ENCODE peak calls at places on chromosomes 4 and X, in five cellular contexts. Y is B cell, C is IMR-90, P is MM.1S, R is bronchial epithelial cell. T is an unnamed sample.

GRCh38 chr4:151865327-151865726 is 104.5 kb upstream of the GATB start:
- DNase-seq in Y (no peak), C (no peak), P (no peak), R (no peak), T (no peak)

GRCh38 chrX:103806862-103807474 is 25.1 kb downstream of the RAB9B start:
- DNase-seq in Y (no peak), C (no peak), P (no peak), R (no peak), T (no peak)

GRCh38 chrX:68163446-68163845 is 269.8 kb downstream of the OPHN1 start:
- DNase-seq in Y (no peak), C (peak), P (peak), R (peak), T (no peak)

GRCh38 chr4:128600410-128600809 is 209.1 kb upstream of the JADE1 start:
- DNase-seq in Y (no peak), C (peak), P (no peak), R (peak), T (no peak)

GRCh38 chrX:11334165-11334564 is 41.0 kb downstream of the AMELX start:
- DNase-seq in Y (no peak), C (peak), P (peak), R (peak), T (no peak)

GRCh38 chrX:140822184-140822583 is 112.6 kb downstream of the LINC00632 start:
- DNase-seq in Y (no peak), C (no peak), P (peak), R (no peak), T (no peak)

GRCh38 chr4:185305979-185306442 is 89.7 kb downstream of the LRP2BP start:
- DNase-seq in Y (no peak), C (peak), P (no peak), R (peak), T (no peak)

GRCh38 chr4:111937368-111937767 is 207.9 kb upstream of the FAM241A start:
- DNase-seq in Y (peak), C (peak), P (peak), R (peak), T (no peak)

GRCh38 chr4:26194764-26195163 is 126.0 kb upstream of the RBPJ start:
- DNase-seq in Y (no peak), C (no peak), P (no peak), R (no peak), T (no peak)

GRCh38 chr4:2714071-2714770 is 41.9 kb downstream of the TNIP2 start:
- DNase-seq in Y (no peak), C (peak), P (no peak), R (peak), T (no peak)

GRCh38 chr4:173538148-173538902 is 8.3 kb upstream of the HAND2 start:
- DNase-seq in Y (no peak), C (no peak), P (peak), R (no peak), T (no peak)

GRCh38 chrX:17411189-17411588 is 36.2 kb downstream of the NHS start:
- DNase-seq in Y (no peak), C (no peak), P (no peak), R (no peak), T (no peak)

GRCh38 chrX:154592505-154592904 is 7.6 kb downstream of the CTAG1A start:
- DNase-seq in Y (no peak), C (no peak), P (no peak), R (no peak), T (peak)

GRCh38 chr4:5924466-5925125 is 31.7 kb upstream of the CRMP1 start:
- DNase-seq in Y (no peak), C (no peak), P (no peak), R (no peak), T (no peak)

GRCh38 chr4:152673489-152673888 is 6.3 kb downstream of the TMEM154 start:
- DNase-seq in Y (no peak), C (no peak), P (no peak), R (peak), T (no peak)

GRCh38 chrX:27548624-27549023 is 41.5 kb upstream of the DCAF8L2 start:
- DNase-seq in Y (no peak), C (no peak), P (no peak), R (no peak), T (no peak)

GRCh38 chrX:53159184-53159583 is 65.2 kb downstream of the KANTR start:
- DNase-seq in Y (no peak), C (no peak), P (no peak), R (no peak), T (no peak)

GRCh38 chr4:3406431-3406830 is 35.3 kb upstream of the HGFAC start:
- DNase-seq in Y (no peak), C (no peak), P (no peak), R (no peak), T (peak)

GRCh38 chr4:139530833-139531427 is 25.1 kb downstream of the SETD7 start:
- DNase-seq in Y (peak), C (no peak), P (peak), R (peak), T (no peak)

GRCh38 chrX:13876652-13877051 is 59.8 kb upstream of the GPM6B start:
- DNase-seq in Y (no peak), C (peak), P (no peak), R (peak), T (no peak)

GRCh38 chr4:3082915-3083515 is 8.5 kb downstream of the HTT start:
- DNase-seq in Y (no peak), C (no peak), P (no peak), R (no peak), T (no peak)

GRCh38 chrX:1480082-1480785 is 27.5 kb upstream of the ASMTL start:
- DNase-seq in Y (no peak), C (no peak), P (no peak), R (no peak), T (no peak)

GRCh38 chr4:116217781-116218180 is 867.6 kb downstream of the TRAM1L1 start:
- DNase-seq in Y (no peak), C (no peak), P (no peak), R (peak), T (no peak)

GRCh38 chr4:124666496-124666895 is 46.0 kb downstream of the ANKRD50 start:
- DNase-seq in Y (no peak), C (no peak), P (no peak), R (no peak), T (no peak)

GRCh38 chr4:78297075-78297815 is 240.1 kb downstream of the FRAS1 start:
- DNase-seq in Y (no peak), C (peak), P (peak), R (no peak), T (no peak)

GRCh38 chrX:22800360-22800759 is 199.4 kb upstream of the DDX53 start:
- DNase-seq in Y (no peak), C (peak), P (no peak), R (peak), T (no peak)

GRCh38 chrX:51893931-51894696 is 691 bp downstream of the MAGED1 start:
- DNase-seq in Y (peak), C (peak), P (peak), R (no peak), T (peak)

GRCh38 chr4:79049840-79050520 is 110.7 kb upstream of the PAQR3 start:
- DNase-seq in Y (no peak), C (no peak), P (no peak), R (no peak), T (peak)

GRCh38 chr4:7649411-7649740 is 214.6 kb upstream of the PSAPL1 start:
- DNase-seq in Y (no peak), C (no peak), P (no peak), R (no peak), T (no peak)

DNA sequence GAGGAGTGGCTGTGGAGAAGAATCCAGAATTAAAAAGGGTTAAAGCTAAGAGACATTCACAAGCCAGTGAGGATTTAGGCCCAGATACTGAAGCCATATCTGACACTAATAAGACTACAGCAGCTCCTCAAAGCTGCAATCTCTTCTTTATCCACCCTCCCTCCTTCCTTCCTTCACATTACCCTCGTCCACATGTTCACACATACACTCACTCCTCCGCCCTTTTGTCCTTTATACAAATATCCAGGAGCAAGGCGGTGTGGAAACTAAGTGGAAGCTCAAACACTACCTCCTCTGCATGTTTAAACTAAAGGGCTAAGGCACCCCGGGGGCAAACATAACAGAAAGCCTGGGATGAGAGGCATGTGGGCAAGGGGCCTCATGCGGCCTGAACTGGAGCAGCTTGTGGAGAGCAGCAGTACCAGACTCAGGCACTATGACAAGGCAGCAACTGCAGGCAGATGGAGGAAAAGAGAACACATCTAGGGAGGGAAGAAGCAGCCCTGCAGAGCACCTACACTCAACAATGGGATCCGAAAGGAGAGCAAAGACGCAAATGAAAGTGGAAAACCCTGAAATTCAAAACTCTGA is 9.4 kb downstream of the MAB21L2 start:
- DNase-seq in Y (no peak), C (no peak), P (no peak), R (no peak), T (no peak)
- TF ChIP-seq CTCF in Y (no peak), C (no peak), P (no peak), R (no peak), T (peak)

DNA sequence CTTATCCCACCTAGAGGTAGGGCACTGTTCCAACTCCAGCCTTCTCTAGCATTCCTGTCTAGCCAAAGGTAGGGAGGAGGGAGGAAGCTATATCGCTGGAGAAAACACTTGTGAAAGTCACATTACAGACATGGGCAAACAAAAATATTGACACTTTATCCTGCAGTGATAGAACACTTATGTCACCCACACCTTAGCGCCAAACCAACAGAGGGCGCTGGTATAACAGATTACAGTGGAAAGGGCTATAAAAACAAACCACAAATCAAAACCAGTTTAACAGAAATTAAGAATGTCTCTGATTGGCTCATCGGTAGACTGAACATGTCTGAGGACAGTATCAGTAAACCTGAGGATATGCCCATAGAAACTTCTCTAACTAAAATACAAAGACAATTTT is 451.3 kb downstream of the TLL1 start:
- DNase-seq in Y (no peak), C (no peak), P (peak), R (peak), T (no peak)
- TF ChIP-seq CTCF in Y (no peak), C (no peak), P (peak), R (peak), T (peak)

GRCh38 chrX:115268421-115268820 is 21.1 kb upstream of the LUZP4 start:
- DNase-seq in Y (no peak), C (peak), P (no peak), R (peak), T (no peak)
- TF ChIP-seq CTCF in Y (no peak), C (peak), P (peak), R (no peak), T (peak)

GRCh38 chr4:105679186-105679585 is 29.3 kb downstream of the INTS12 start:
- DNase-seq in Y (no peak), C (no peak), P (no peak), R (peak), T (no peak)
- TF ChIP-seq CTCF in Y (no peak), C (no peak), P (no peak), R (no peak), T (no peak)

DNA sequence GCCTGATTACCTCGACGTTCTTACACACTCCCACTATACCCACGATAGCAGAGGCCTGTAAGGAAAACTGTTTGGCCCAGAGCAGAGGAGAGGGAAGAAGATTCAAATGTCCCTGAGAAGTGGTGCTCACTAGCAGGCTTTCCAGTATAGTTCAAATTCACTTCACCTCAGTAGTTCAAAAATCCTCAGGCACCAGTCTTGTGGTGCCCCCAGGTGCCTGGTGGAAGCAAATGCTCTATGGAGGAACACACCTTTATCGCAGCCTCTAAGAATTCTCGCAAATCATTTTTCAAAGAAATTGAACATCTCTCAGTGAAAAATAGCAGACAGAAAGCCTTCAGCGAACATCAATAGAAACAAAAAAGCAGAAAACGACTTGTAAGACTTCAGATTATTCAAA is 12.2 kb upstream of the MTMR1 start:
- DNase-seq in Y (no peak), C (peak), P (no peak), R (peak), T (no peak)
- TF ChIP-seq CTCF in Y (peak), C (peak), P (peak), R (peak), T (peak)

DNA sequence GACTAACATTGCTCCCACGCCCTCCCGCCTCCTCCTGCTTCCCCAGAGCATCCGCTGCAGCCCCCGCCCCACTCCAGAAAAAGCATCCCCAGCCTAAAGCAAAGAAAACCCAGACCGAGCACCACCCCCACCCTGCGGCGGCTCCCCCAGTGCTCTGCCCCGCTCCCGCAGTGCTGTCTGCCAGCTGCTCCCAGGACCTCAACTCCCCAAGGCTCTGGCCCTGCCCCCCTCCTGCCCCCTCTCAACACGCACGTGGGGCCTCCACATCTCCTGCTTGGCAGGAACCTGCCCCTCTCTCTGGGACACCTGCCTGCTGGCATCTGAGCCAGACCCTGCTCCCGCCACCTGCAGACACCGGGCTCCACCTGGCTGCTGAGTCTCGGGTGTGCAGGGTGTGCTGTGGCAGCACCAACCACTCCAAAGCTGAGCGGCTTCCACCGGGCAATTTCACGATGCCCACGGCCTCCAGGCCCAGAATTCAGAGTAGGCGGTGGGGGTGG is 79.4 kb downstream of the FAM53A start:
- DNase-seq in Y (peak), C (no peak), P (no peak), R (no peak), T (peak)
- TF ChIP-seq CTCF in Y (no peak), C (no peak), P (no peak), R (peak), T (no peak)

T was measured in chondrocyte.